ENCODE peak calls at places on chromosomes 2 and 18, in six cellular contexts. G is CD4-positive, CD25-positive, alpha-beta regulatory T cell; D is transverse colon; U is GM23248; W is fibroblast of lung; K is OCI-LY7. P is an unnamed sample.

GRCh38 chr18:80185545-80185944 is 61.8 kb downstream of the PARD6G start:
- DNase-seq in G (no peak), W (no peak), D (no peak), K (no peak), U (no peak), P (no peak)

GRCh38 chr2:172813314-172813888 is 77.8 kb downstream of the RAPGEF4 start:
- DNase-seq in U (peak; percentile 36), D (no peak), G (no peak), K (no peak), W (peak; percentile 29), P (no peak)

GRCh38 chr2:6835467-6835866 is 30.2 kb downstream of the CMPK2 start:
- DNase-seq in W (peak; percentile 72), G (no peak), U (no peak), K (no peak), D (no peak), P (no peak)

GRCh38 chr2:196131949-196132925 is 39.1 kb downstream of the STK17B start:
- DNase-seq in G (peak; percentile 66), U (peak; percentile 42), K (peak; percentile 61), W (peak; percentile 43), D (no peak), P (peak; percentile 44)

GRCh38 chr2:56184500-56184996 is 758 bp downstream of the CCDC85A start:
- DNase-seq in G (no peak), W (peak; percentile 34), K (no peak), D (no peak), U (peak; percentile 49), P (no peak)

GRCh38 chr2:136134126-136134525 is 16.2 kb upstream of the CXCR4 start:
- DNase-seq in D (no peak), G (peak; percentile 86), W (no peak), K (peak; percentile 67), U (no peak), P (peak; percentile 76)

GRCh38 chr18:21598726-21599584 is 1.5 kb downstream of the ESCO1 start:
- DNase-seq in G (peak; percentile 2), D (peak; percentile 28), K (peak; percentile 67), U (peak; percentile 6), W (no peak), P (no peak)

GRCh38 chr2:30287857-30288513 is 56.7 kb downstream of the LBH start:
- DNase-seq in U (no peak), W (no peak), D (no peak), K (peak; percentile 70), G (no peak), P (peak; percentile 15)

GRCh38 chr2:118860506-118860905 is 13.1 kb upstream of the EN1 start:
- DNase-seq in U (no peak), K (no peak), D (no peak), G (no peak), W (no peak), P (no peak)

GRCh38 chr2:8587920-8588830 is 93.7 kb upstream of the ID2 start:
- DNase-seq in K (no peak), D (no peak), G (no peak), W (no peak), U (no peak), P (no peak)

GRCh38 chr18:72458256-72458655 is 85.9 kb downstream of the CBLN2 start:
- DNase-seq in G (no peak), W (peak; percentile 74), D (no peak), K (no peak), U (no peak), P (no peak)

GRCh38 chr2:134391751-134392160 is 137.9 kb downstream of the MGAT5 start:
- DNase-seq in K (no peak), D (peak; percentile 73), U (no peak), G (no peak), W (peak; percentile 61), P (no peak)

GRCh38 chr2:154130821-154131220 is 259.1 kb downstream of the GALNT13 start:
- DNase-seq in U (peak; percentile 3), D (no peak), W (no peak), K (no peak), G (no peak), P (no peak)

GRCh38 chr2:32246911-32247310 is 17.8 kb downstream of the NLRC4 start:
- DNase-seq in K (no peak), U (no peak), G (no peak), D (peak; percentile 46), W (no peak), P (no peak)

GRCh38 chr18:79624356-79624961 is 55.1 kb upstream of the CTDP1 start:
- DNase-seq in G (no peak), W (no peak), K (peak; percentile 37), D (peak; percentile 1), U (no peak), P (no peak)

GRCh38 chr2:207812858-207813175 is 43.1 kb upstream of the FZD5 start:
- DNase-seq in U (no peak), W (no peak), K (no peak), D (no peak), G (no peak), P (no peak)

GRCh38 chr2:241390301-241391206 is 34.5 kb downstream of the FARP2 start:
- DNase-seq in U (no peak), W (no peak), D (no peak), K (no peak), G (no peak), P (no peak)

GRCh38 chr2:227183657-227184367 is 19.4 kb downstream of the COL4A3 start:
- DNase-seq in D (no peak), K (no peak), U (peak; percentile 4), G (no peak), W (peak; percentile 72), P (no peak)

GRCh38 chr2:75570948-75571729 is 10.4 kb upstream of the EVA1A start:
- DNase-seq in K (no peak), U (peak; percentile 54), G (no peak), W (peak; percentile 79), D (no peak), P (no peak)

GRCh38 chr2:233350708-233351107 is 3.6 kb upstream of the DGKD start:
- DNase-seq in U (peak; percentile 95), D (peak; percentile 27), K (no peak), G (no peak), W (peak; percentile 92), P (no peak)

GRCh38 chr2:176585791-176586190 is 316.5 kb downstream of the MTX2 start:
- DNase-seq in U (no peak), K (no peak), W (no peak), G (no peak), D (no peak), P (no peak)

GRCh38 chr2:149320362-149320761 is 10.0 kb upstream of the LYPD6 start:
- DNase-seq in K (no peak), G (no peak), D (no peak), U (no peak), W (no peak), P (no peak)

GRCh38 chr18:5979176-5979888 is 84.0 kb upstream of the TMEM200C start:
- DNase-seq in K (no peak), W (no peak), U (peak; percentile 3), D (no peak), G (no peak), P (no peak)

GRCh38 chr2:45043171-45043570 is 33.9 kb upstream of the SIX2 start:
- DNase-seq in G (no peak), W (no peak), U (no peak), K (no peak), D (peak; percentile 65), P (no peak)

GRCh38 chr2:171563301-171563700 is 41.0 kb downstream of the CYBRD1 start:
- DNase-seq in K (no peak), U (no peak), W (no peak), D (no peak), G (no peak), P (no peak)

GRCh38 chr18:45386256-45386655 is 229.0 kb upstream of the SLC14A2 start:
- DNase-seq in W (peak; percentile 47), G (peak; percentile 6), U (peak; percentile 48), D (peak; percentile 24), K (peak; percentile 6), P (no peak)

GRCh38 chr18:73785276-73785675 is 362.4 kb downstream of the FBXO15 start:
- DNase-seq in K (no peak), U (peak; percentile 9), G (no peak), W (peak; percentile 53), D (no peak), P (no peak)

GRCh38 chr2:177783835-177784448 is 288.6 kb downstream of the PDE11A start:
- DNase-seq in G (peak; percentile 60), D (no peak), K (no peak), W (peak; percentile 96), U (peak; percentile 83), P (no peak)

GRCh38 chr2:1588994-1589611 is 155.2 kb downstream of the PXDN start:
- DNase-seq in K (no peak), W (peak; percentile 74), U (no peak), G (no peak), D (no peak), P (no peak)

GRCh38 chr2:65943099-65943786 is 491.7 kb upstream of the MEIS1 start:
- DNase-seq in K (no peak), G (no peak), U (no peak), W (no peak), D (no peak), P (no peak)
- H3K4me3 ChIP-seq in K (no peak overlapping the region), G (no peak overlapping the region), U (no peak overlapping the region), W (no peak overlapping the region), D (no peak overlapping the region), P (no peak overlapping the region)

GRCh38 chr2:25123682-25124081 is 44.7 kb downstream of the POMC start:
- DNase-seq in W (no peak), G (no peak), K (no peak), D (no peak), U (no peak), P (no peak)
- H3K4me1 ChIP-seq in W (peaks cover 4% of the 10 kb centered on the region), G (no peaks in the 10 kb centered on the region), K (no peaks in the 10 kb centered on the region), D (no peaks in the 10 kb centered on the region), U (peaks cover 10% of the 10 kb centered on the region), P (no peaks in the 10 kb centered on the region)

DNA sequence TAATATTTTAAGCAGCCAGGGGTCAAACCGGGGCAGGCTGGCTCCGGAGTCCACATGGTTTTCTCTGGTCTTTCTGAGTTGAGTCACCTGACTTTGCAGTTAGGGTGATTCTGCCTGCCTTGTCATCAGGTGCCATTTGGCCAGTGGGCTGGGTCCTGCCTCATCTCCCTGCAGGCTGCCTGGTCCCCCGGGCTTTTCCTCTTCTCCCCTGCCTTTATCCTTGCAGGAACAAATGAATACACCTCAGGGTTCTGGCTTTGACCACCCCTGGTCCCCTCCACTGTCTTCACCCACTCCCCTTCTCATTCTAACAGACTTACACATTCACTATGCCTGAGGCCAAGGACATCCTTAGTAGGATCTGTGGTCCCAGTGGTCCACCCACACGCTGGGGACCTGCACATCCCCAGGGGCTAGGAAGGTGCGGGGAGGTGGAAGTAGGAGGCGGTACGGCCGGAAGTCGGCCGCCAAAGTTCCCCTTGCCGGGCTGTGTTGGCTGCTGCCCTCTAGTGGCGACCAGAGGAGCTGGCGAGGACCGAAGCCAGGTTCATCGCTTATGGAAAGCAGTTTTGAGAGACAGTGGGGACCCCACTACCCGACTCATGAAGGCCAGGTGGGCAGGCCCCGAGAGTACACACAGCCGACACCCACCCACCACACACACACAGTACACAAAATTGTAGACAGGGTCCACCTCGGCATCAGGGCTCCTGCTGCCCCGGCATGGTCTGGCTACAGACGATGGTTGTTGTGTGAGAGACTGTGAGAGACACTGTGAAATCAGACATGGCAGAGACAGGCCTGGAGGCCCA is 6.3 kb upstream of the TEX261 start:
- DNase-seq in W (peak; percentile 45), U (peak; percentile 78), G (peak; percentile 86), D (peak; percentile 83), K (peak; percentile 87), P (peak; percentile 68)
- H3K27ac ChIP-seq in W (no peak overlapping the region), U (no peak overlapping the region), G (no peak overlapping the region), D (no peak overlapping the region), K (no peak overlapping the region), P (peak overlapping the region; percentile 52)

DNA sequence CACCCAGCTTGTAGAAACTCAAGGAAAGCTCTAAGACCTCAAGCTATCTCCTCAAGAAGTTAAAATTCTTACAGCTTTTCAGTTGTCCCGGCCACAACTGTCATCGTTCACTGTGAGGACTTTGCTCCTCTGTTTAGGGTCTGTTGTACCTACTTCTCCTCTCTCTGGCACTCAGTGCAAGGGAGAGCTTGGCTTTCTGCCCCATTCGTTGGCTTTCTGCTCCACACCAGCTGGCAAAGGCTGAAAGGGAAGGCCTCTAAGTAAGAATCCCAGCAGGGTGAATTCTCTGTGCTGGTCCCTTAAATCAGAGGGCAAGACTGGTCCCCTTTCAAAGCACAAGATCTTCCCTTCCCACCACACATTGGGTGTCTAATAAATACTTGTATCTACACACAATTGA is 17.3 kb downstream of the ZBTB7C start:
- DNase-seq in W (no peak), U (no peak), K (no peak), D (no peak), G (no peak), P (no peak)
- H3K4me3 ChIP-seq in W (no peak overlapping the region), U (no peak overlapping the region), K (no peak overlapping the region), D (no peak overlapping the region), G (no peak overlapping the region), P (no peak overlapping the region)